ENCODE peak calls at places on chromosomes 11 and 22, in seven cellular contexts. C, F, I, Y, K, V and G are unnamed samples.

GRCh38 chr22:35380537-35381423 is at the start of gene HMOX1:
- DNase-seq in Y (peak; percentile 91), I (peak; percentile 85), C (peak; percentile 95), K (peak; percentile 86), F (peak; percentile 49), V (peak; percentile 72), G (peak; percentile 78)

GRCh38 chr11:83599066-83599465 is 312.9 kb upstream of the CCDC90B start:
- DNase-seq in Y (no peak), F (no peak), V (no peak), I (no peak), K (no peak), C (no peak), G (no peak)

GRCh38 chr11:2257023-2257700 is 13.2 kb downstream of the ASCL2 start:
- DNase-seq in I (no peak), C (no peak), F (peak; percentile 69), K (no peak), Y (peak; percentile 56), V (no peak), G (no peak)

GRCh38 chr11:124867700-124868099 is 2.5 kb downstream of the ROBO3 start:
- DNase-seq in F (peak; percentile 42), C (peak; percentile 26), I (peak; percentile 33), V (no peak), K (no peak), Y (no peak), G (peak; percentile 40)

GRCh38 chr22:30181459-30182353 is 64.9 kb downstream of the LIF start:
- DNase-seq in C (peak; percentile 58), K (no peak), Y (no peak), V (no peak), I (no peak), F (no peak), G (no peak)

GRCh38 chr11:18540207-18541009 is 13.7 kb upstream of the TSG101 start:
- DNase-seq in Y (no peak), V (no peak), F (peak; percentile 40), I (peak; percentile 35), C (peak; percentile 26), K (no peak), G (peak; percentile 35)

GRCh38 chr11:59556883-59557205 is 45.5 kb downstream of the OR4D9 start:
- DNase-seq in C (peak; percentile 49), I (peak; percentile 52), Y (no peak), F (no peak), K (no peak), V (no peak), G (peak; percentile 51)

GRCh38 chr11:47856186-47856585 is 8.0 kb upstream of the NUP160 start:
- DNase-seq in V (no peak), Y (no peak), I (no peak), C (peak; percentile 16), F (no peak), K (no peak), G (no peak)

DNA sequence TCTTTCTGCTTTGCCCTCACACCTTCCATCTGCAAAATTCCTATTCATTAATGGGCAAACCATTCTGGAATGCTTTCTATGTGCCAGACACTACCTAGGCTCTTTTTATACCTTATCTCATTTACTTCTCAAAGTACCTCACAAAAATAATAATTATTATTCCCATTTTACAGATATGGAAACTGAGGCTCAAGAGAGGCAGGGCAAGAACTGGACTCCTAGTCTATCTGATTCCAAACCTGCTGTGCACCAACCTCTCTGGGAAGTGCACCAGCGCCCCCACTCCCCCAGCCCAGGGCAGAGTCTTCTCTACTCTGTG is 826 bp upstream of the DGAT2 start:
- DNase-seq in C (no peak), V (no peak), F (no peak), I (no peak), K (no peak), Y (no peak), G (no peak)
- TF ChIP-seq CTCF in C (no peak), V (no peak), F (no peak), I (no peak), K (no peak), Y (no peak), G (no peak)

GRCh38 chr22:41501209-41501608 is 32.3 kb downstream of the ACO2 start:
- DNase-seq in V (no peak), I (no peak), K (no peak), F (no peak), Y (no peak), C (peak; percentile 25), G (peak; percentile 41)

GRCh38 chr22:41498322-41498721 is 29.4 kb downstream of the ACO2 start:
- DNase-seq in K (no peak), C (no peak), V (no peak), Y (peak; percentile 34), I (no peak), F (no peak), G (no peak)

GRCh38 chr22:41504397-41504796 is 35.5 kb downstream of the ACO2 start:
- DNase-seq in I (peak; percentile 83), V (no peak), F (peak; percentile 26), K (peak; percentile 41), C (peak; percentile 46), Y (no peak), G (peak; percentile 81)

GRCh38 chr22:41499624-41500280 is 30.8 kb downstream of the ACO2 start:
- DNase-seq in C (no peak), V (no peak), F (no peak), I (no peak), K (no peak), Y (no peak), G (no peak)

DNA sequence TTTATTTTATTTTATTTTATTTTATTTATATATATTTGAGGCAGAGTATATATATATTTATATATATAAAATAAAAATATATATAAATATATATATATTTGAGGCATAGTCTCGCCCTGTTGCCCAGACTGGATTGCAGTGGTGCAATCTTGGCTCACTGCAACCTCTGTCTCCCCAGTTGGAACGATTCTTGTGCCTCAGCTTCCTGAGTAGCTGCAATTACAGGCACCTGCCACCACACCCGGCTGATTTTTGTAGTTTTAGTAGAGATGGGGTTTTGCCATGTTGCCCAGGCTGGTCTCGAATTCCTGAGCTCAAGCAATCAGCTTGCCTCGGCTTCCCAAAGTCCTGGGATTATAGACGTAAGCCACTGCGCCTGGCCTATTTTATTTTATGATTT is 31.4 kb downstream of the ACO2 start:
- DNase-seq in V (no peak), I (no peak), C (no peak), F (no peak), Y (no peak), K (no peak), G (no peak)
- TF ChIP-seq CTCF in V (no peak), I (no peak), C (no peak), F (no peak), Y (no peak), K (no peak), G (no peak)

DNA sequence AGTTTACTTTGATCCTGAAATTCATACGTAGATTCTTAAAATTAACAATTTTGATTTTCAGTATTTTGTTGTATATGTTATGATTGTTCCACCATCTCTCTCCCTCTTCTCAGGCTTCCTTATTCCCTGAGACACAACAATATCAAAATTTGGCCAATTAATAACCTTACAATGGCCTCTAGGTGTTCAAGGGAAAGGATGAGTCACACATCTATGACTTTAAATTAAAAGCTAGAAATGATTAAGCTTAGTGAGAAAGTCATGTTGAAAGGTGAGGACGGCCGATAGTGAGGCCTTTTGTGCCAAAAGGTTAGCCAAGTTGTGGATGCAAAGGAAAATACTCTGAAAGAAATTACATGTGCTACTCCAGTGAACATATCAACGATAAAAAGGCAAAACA is 5.5 kb upstream of the OR52J3 start:
- DNase-seq in C (no peak), I (no peak), Y (no peak), F (no peak), V (no peak), K (no peak), G (no peak)
- TF ChIP-seq CTCF in C (no peak), I (no peak), Y (no peak), F (no peak), V (no peak), K (no peak), G (no peak)

DNA sequence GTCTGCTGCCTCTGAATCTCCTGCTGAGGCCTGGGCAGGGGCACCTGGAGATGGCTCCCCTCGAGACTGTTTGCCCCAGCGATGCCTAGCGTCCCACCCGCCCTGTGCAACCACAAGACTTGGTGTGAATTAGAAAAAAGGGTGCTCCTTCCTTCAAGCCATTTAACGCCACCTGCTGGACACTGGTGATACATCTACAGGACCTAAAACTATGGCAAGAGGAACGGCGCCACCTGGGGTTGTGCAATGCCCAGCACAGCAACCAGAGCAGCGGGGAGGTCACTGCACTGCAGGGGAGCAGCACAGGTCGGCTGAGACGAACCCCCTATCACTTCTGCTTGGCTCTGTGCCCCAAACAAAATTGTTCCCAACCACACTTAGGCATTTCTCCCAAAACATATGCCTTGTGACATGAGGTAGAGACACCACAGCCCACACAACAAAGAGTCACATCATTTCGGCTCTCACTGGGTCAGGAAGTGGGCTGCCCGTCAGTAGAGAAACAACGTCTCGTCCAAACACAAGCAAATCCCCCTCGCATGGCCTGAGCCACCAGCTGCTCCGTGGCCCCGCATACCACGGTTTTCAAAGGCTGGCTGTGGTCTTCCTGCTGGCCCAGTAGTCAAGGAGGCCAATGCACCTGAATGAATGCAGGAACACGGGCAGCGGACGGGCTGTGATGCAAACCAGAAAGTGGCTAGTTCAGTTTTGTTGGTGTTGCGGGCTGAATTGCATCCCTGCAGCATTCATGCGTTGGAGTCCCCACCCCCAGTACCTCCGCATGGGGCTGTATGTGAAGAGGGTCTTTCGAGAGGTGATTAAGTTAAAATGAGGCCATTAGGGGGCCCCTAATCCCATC is 171.9 kb downstream of the SHANK2 start:
- DNase-seq in K (no peak), I (peak; percentile 79), C (peak; percentile 70), F (peak; percentile 57), Y (peak; percentile 32), V (peak; percentile 79), G (peak; percentile 66)
- TF ChIP-seq CTCF in K (peak; percentile 27), I (peak; percentile 77), C (peak; percentile 54), F (peak; percentile 72), Y (no peak), V (peak; percentile 72), G (peak; percentile 33)

GRCh38 chr11:114281388-114281956 is 14.7 kb upstream of the NNMT start:
- DNase-seq in V (no peak), K (no peak), F (no peak), Y (no peak), I (no peak), C (peak; percentile 81), G (no peak)

GRCh38 chr11:114279778-114280532 is 16.2 kb upstream of the NNMT start:
- DNase-seq in V (no peak), C (peak; percentile 47), I (peak; percentile 72), Y (no peak), K (no peak), F (peak; percentile 74), G (peak; percentile 86)

GRCh38 chr11:114278342-114279065 is 17.7 kb upstream of the NNMT start:
- DNase-seq in F (no peak), K (no peak), C (no peak), I (no peak), Y (no peak), V (no peak), G (no peak)

GRCh38 chr11:114282488-114282887 is 13.7 kb upstream of the NNMT start:
- DNase-seq in K (no peak), C (peak; percentile 44), F (no peak), V (no peak), Y (no peak), I (no peak), G (no peak)

GRCh38 chr11:114280696-114281095 is 15.5 kb upstream of the NNMT start:
- DNase-seq in V (peak; percentile 66), I (peak; percentile 86), C (peak; percentile 94), K (no peak), F (peak; percentile 49), Y (no peak), G (peak; percentile 88)
- TF ChIP-seq CTCF in V (peak; percentile 80), I (peak; percentile 75), C (peak; percentile 84), K (peak; percentile 55), F (peak; percentile 63), Y (no peak), G (peak; percentile 78)